ENCODE peak calls at places on chromosomes 1 and 21, in six cellular contexts. One of them, this sample, is unnamed.

GRCh38 chr1:211541715-211542477 is 37.1 kb downstream of the SLC30A1 start:
- DNase-seq in endothelial cell of umbilical vein: peak
- DNase-seq in K562: no peak
- DNase-seq in HepG2: peak
- DNase-seq in GM12878: no peak
- DNase-seq in A549: no peak
- DNase-seq in this sample: no peak

GRCh38 chr1:89261926-89262540 is 10.6 kb downstream of the GBP5 start:
- DNase-seq in endothelial cell of umbilical vein: no peak
- DNase-seq in GM12878: no peak
- DNase-seq in A549: no peak
- DNase-seq in HepG2: no peak
- DNase-seq in K562: no peak
- DNase-seq in this sample: no peak

GRCh38 chr21:14600569-14601308 is 54.6 kb upstream of the SAMSN1 start:
- DNase-seq in HepG2: no peak
- DNase-seq in A549: no peak
- DNase-seq in K562: no peak
- DNase-seq in endothelial cell of umbilical vein: peak
- DNase-seq in GM12878: no peak
- DNase-seq in this sample: no peak

GRCh38 chr1:197908695-197909336 is 6.4 kb downstream of the C1orf53 start:
- DNase-seq in endothelial cell of umbilical vein: no peak
- DNase-seq in HepG2: no peak
- DNase-seq in K562: no peak
- DNase-seq in GM12878: no peak
- DNase-seq in A549: no peak
- DNase-seq in this sample: no peak

GRCh38 chr1:11681071-11681771 is at the start of gene MAD2L2:
- DNase-seq in A549: peak
- DNase-seq in HepG2: peak
- DNase-seq in endothelial cell of umbilical vein: peak
- DNase-seq in GM12878: peak
- DNase-seq in K562: peak
- DNase-seq in this sample: peak

GRCh38 chr1:197327776-197328364 is 59.8 kb downstream of the CRB1 start:
- DNase-seq in HepG2: no peak
- DNase-seq in K562: no peak
- DNase-seq in GM12878: no peak
- DNase-seq in endothelial cell of umbilical vein: peak
- DNase-seq in A549: no peak
- DNase-seq in this sample: peak

GRCh38 chr21:14878971-14879370 is 185.8 kb downstream of the NRIP1 start:
- DNase-seq in A549: no peak
- DNase-seq in endothelial cell of umbilical vein: no peak
- DNase-seq in HepG2: peak
- DNase-seq in K562: no peak
- DNase-seq in GM12878: no peak
- DNase-seq in this sample: no peak

GRCh38 chr1:92929461-92929860 is 31.8 kb downstream of the DIPK1A start:
- DNase-seq in HepG2: no peak
- DNase-seq in endothelial cell of umbilical vein: no peak
- DNase-seq in A549: no peak
- DNase-seq in GM12878: no peak
- DNase-seq in K562: no peak
- DNase-seq in this sample: no peak

GRCh38 chr1:21913258-21913657 is 23.9 kb downstream of the HSPG2 start:
- DNase-seq in endothelial cell of umbilical vein: peak
- DNase-seq in HepG2: no peak
- DNase-seq in A549: no peak
- DNase-seq in K562: no peak
- DNase-seq in GM12878: no peak
- DNase-seq in this sample: no peak

GRCh38 chr1:108068141-108068540 is 103.2 kb upstream of the VAV3 start:
- DNase-seq in GM12878: no peak
- DNase-seq in A549: no peak
- DNase-seq in endothelial cell of umbilical vein: no peak
- DNase-seq in K562: no peak
- DNase-seq in HepG2: no peak
- DNase-seq in this sample: no peak

GRCh38 chr1:52157582-52157981 is 15.7 kb downstream of the ZFYVE9 start:
- DNase-seq in endothelial cell of umbilical vein: no peak
- DNase-seq in GM12878: no peak
- DNase-seq in HepG2: no peak
- DNase-seq in A549: no peak
- DNase-seq in K562: no peak
- DNase-seq in this sample: no peak

GRCh38 chr1:66777846-66778245 is 23.2 kb downstream of the INSL5 start:
- DNase-seq in GM12878: no peak
- DNase-seq in A549: no peak
- DNase-seq in endothelial cell of umbilical vein: no peak
- DNase-seq in K562: no peak
- DNase-seq in HepG2: no peak
- DNase-seq in this sample: no peak

GRCh38 chr1:200176798-200177197 is 149.3 kb downstream of the NR5A2 start:
- DNase-seq in HepG2: no peak
- DNase-seq in K562: no peak
- DNase-seq in A549: no peak
- DNase-seq in GM12878: no peak
- DNase-seq in endothelial cell of umbilical vein: no peak
- DNase-seq in this sample: no peak

GRCh38 chr21:26769613-26770188 is 75.5 kb downstream of the ADAMTS1 start:
- DNase-seq in endothelial cell of umbilical vein: peak
- DNase-seq in GM12878: no peak
- DNase-seq in K562: no peak
- DNase-seq in HepG2: no peak
- DNase-seq in A549: no peak
- DNase-seq in this sample: peak

GRCh38 chr21:38266732-38267131 is 9.9 kb downstream of the KCNJ15 start:
- DNase-seq in A549: no peak
- DNase-seq in GM12878: no peak
- DNase-seq in HepG2: no peak
- DNase-seq in endothelial cell of umbilical vein: no peak
- DNase-seq in K562: no peak
- DNase-seq in this sample: no peak

GRCh38 chr1:241202321-241202845 is 154.6 kb downstream of the RGS7 start:
- DNase-seq in A549: no peak
- DNase-seq in HepG2: no peak
- DNase-seq in K562: no peak
- DNase-seq in GM12878: no peak
- DNase-seq in endothelial cell of umbilical vein: no peak
- DNase-seq in this sample: no peak

GRCh38 chr1:38958967-38959366 is 17.3 kb upstream of the RHBDL2 start:
- DNase-seq in K562: peak
- DNase-seq in A549: no peak
- DNase-seq in GM12878: no peak
- DNase-seq in endothelial cell of umbilical vein: no peak
- DNase-seq in HepG2: peak
- DNase-seq in this sample: no peak

GRCh38 chr1:11800391-11800755 is 5.4 kb downstream of the MTHFR start:
- DNase-seq in HepG2: no peak
- DNase-seq in GM12878: no peak
- DNase-seq in K562: no peak
- DNase-seq in A549: no peak
- DNase-seq in endothelial cell of umbilical vein: no peak
- DNase-seq in this sample: no peak

GRCh38 chr1:246559310-246559709 is 6.8 kb downstream of the TFB2M start:
- DNase-seq in GM12878: no peak
- DNase-seq in A549: no peak
- DNase-seq in HepG2: no peak
- DNase-seq in endothelial cell of umbilical vein: no peak
- DNase-seq in K562: no peak
- DNase-seq in this sample: no peak

GRCh38 chr1:179217943-179218507 is 11.5 kb downstream of the ABL2 start:
- DNase-seq in K562: peak
- DNase-seq in A549: no peak
- DNase-seq in HepG2: no peak
- DNase-seq in endothelial cell of umbilical vein: peak
- DNase-seq in GM12878: no peak
- DNase-seq in this sample: peak

GRCh38 chr1:43919906-43920305 is 13.7 kb upstream of the ARTN start:
- DNase-seq in K562: no peak
- DNase-seq in HepG2: no peak
- DNase-seq in GM12878: no peak
- DNase-seq in endothelial cell of umbilical vein: no peak
- DNase-seq in A549: no peak
- DNase-seq in this sample: peak

GRCh38 chr1:173276922-173277800 is 70.0 kb upstream of the TNFSF4 start:
- DNase-seq in HepG2: no peak
- DNase-seq in endothelial cell of umbilical vein: no peak
- DNase-seq in GM12878: peak
- DNase-seq in A549: no peak
- DNase-seq in K562: no peak
- DNase-seq in this sample: no peak

GRCh38 chr1:60245371-60245770 is 171.8 kb upstream of the C1orf87 start:
- DNase-seq in A549: no peak
- DNase-seq in K562: no peak
- DNase-seq in GM12878: no peak
- DNase-seq in HepG2: no peak
- DNase-seq in endothelial cell of umbilical vein: no peak
- DNase-seq in this sample: no peak

GRCh38 chr1:87853576-87854351 is 525.1 kb downstream of the LMO4 start:
- DNase-seq in GM12878: no peak
- DNase-seq in endothelial cell of umbilical vein: peak
- DNase-seq in A549: no peak
- DNase-seq in HepG2: no peak
- DNase-seq in K562: no peak
- DNase-seq in this sample: no peak

GRCh38 chr1:186985889-186986491 is 157.2 kb downstream of the PLA2G4A start:
- DNase-seq in endothelial cell of umbilical vein: peak
- DNase-seq in A549: peak
- DNase-seq in HepG2: peak
- DNase-seq in K562: peak
- DNase-seq in GM12878: no peak
- DNase-seq in this sample: peak

GRCh38 chr1:40897499-40897898 is 35.3 kb upstream of the CITED4 start:
- DNase-seq in HepG2: no peak
- DNase-seq in A549: peak
- DNase-seq in K562: no peak
- DNase-seq in endothelial cell of umbilical vein: peak
- DNase-seq in GM12878: no peak
- DNase-seq in this sample: no peak

GRCh38 chr21:25313891-25314646 is 293.2 kb downstream of the MRPL39 start:
- DNase-seq in GM12878: no peak
- DNase-seq in HepG2: no peak
- DNase-seq in A549: no peak
- DNase-seq in endothelial cell of umbilical vein: no peak
- DNase-seq in K562: no peak
- DNase-seq in this sample: peak

GRCh38 chr1:201945863-201946223 is 505 bp downstream of the LMOD1 start:
- DNase-seq in A549: no peak
- DNase-seq in K562: no peak
- DNase-seq in GM12878: no peak
- DNase-seq in HepG2: no peak
- DNase-seq in endothelial cell of umbilical vein: no peak
- DNase-seq in this sample: no peak
- H3K4me3 ChIP-seq in A549: no peak
- H3K4me3 ChIP-seq in K562: peak
- H3K4me3 ChIP-seq in GM12878: no peak
- H3K4me3 ChIP-seq in HepG2: peak
- H3K4me3 ChIP-seq in endothelial cell of umbilical vein: no peak
- H3K4me3 ChIP-seq in this sample: no peak

DNA sequence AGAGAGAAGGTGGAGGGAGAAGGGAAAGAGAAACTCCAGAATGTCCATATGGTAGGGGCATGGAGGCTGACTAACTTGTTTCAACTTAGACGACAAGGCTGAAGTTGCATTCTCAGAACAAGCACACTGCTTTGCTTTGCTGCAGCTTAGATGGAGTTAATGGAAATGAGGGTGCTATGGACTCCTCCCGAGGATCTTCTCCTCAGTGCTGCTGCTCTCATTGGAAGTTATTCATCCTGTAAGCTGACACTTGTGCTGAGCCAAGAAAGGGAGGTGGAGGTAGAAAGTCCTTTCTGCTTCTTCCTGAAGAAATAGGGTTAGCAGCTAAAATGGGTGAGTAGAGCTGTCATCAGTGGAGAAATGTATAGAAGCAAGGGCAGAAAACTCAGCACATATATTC is 215.3 kb downstream of the SEC16B start:
- DNase-seq in endothelial cell of umbilical vein: no peak
- DNase-seq in HepG2: no peak
- DNase-seq in K562: no peak
- DNase-seq in GM12878: no peak
- DNase-seq in A549: no peak
- DNase-seq in this sample: no peak
- TF ChIP-seq MAX in endothelial cell of umbilical vein: no peak
- TF ChIP-seq MAX in HepG2: no peak
- TF ChIP-seq MAX in K562: no peak
- TF ChIP-seq MAX in GM12878: no peak
- TF ChIP-seq MAX in A549: no peak
- TF ChIP-seq MAX in this sample: no peak

DNA sequence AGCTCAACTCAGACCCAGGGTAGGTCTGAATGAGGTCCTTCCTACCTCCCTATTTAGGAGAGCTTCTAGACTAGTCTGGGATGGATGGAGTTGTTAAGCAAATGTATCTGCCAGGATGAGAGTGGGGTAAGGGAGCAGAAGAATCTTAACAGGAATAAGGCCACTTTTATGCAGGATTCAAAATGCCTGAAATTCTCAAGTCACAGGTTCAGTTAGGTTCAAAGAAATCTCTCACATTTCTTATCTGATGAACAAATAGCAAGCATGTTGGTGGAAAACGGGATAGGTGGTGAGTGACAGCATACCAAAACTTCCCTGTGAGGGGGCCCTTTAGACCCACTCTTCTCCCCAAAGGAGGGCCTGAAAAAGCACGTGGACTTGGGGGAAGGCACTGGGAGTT is 3.0 kb downstream of the SLAMF9 start:
- DNase-seq in GM12878: no peak
- DNase-seq in A549: no peak
- DNase-seq in K562: no peak
- DNase-seq in HepG2: no peak
- DNase-seq in endothelial cell of umbilical vein: no peak
- DNase-seq in this sample: no peak
- TF ChIP-seq MYC in GM12878: no peak
- TF ChIP-seq MYC in A549: no peak
- TF ChIP-seq MYC in K562: no peak
- TF ChIP-seq MYC in HepG2: no peak
- TF ChIP-seq MYC in endothelial cell of umbilical vein: no peak
- TF ChIP-seq MYC in this sample: no peak

GRCh38 chr1:234619071-234619480 is 9.1 kb upstream of the IRF2BP2 start:
- DNase-seq in A549: no peak
- DNase-seq in endothelial cell of umbilical vein: peak
- DNase-seq in HepG2: no peak
- DNase-seq in K562: no peak
- DNase-seq in GM12878: no peak
- DNase-seq in this sample: no peak

GRCh38 chr1:234616644-234617043 is 6.7 kb upstream of the IRF2BP2 start:
- DNase-seq in K562: no peak
- DNase-seq in A549: no peak
- DNase-seq in GM12878: no peak
- DNase-seq in endothelial cell of umbilical vein: no peak
- DNase-seq in HepG2: peak
- DNase-seq in this sample: no peak

GRCh38 chr1:234618726-234619049 is 8.7 kb upstream of the IRF2BP2 start:
- DNase-seq in HepG2: no peak
- DNase-seq in A549: no peak
- DNase-seq in K562: no peak
- DNase-seq in GM12878: no peak
- DNase-seq in endothelial cell of umbilical vein: no peak
- DNase-seq in this sample: no peak

GRCh38 chr1:234617986-234618725 is 8.2 kb upstream of the IRF2BP2 start:
- DNase-seq in GM12878: no peak
- DNase-seq in HepG2: peak
- DNase-seq in A549: no peak
- DNase-seq in endothelial cell of umbilical vein: peak
- DNase-seq in K562: no peak
- DNase-seq in this sample: no peak

GRCh38 chr1:234617135-234617985 is 7.4 kb upstream of the IRF2BP2 start:
- DNase-seq in GM12878: no peak
- DNase-seq in A549: no peak
- DNase-seq in endothelial cell of umbilical vein: no peak
- DNase-seq in K562: no peak
- DNase-seq in HepG2: no peak
- DNase-seq in this sample: peak
- H3K4me3 ChIP-seq in GM12878: no peak
- H3K4me3 ChIP-seq in A549: no peak
- H3K4me3 ChIP-seq in endothelial cell of umbilical vein: no peak
- H3K4me3 ChIP-seq in K562: no peak
- H3K4me3 ChIP-seq in HepG2: no peak
- H3K4me3 ChIP-seq in this sample: no peak

This sample was measured in NB4.